ENCODE peak calls at places on chromosomes 5 and 9, in six cellular contexts. H is CD8-positive, alpha-beta T cell; Q is T-cell; Z is lung microvascular endothelial cell; X is right atrium auricular region; E is HFFc6. U is an unnamed sample.

GRCh38 chr5:132822650-132823480 is 7.6 kb downstream of the SHROOM1 start:
- DNase-seq in H (no peak), Z (no peak), X (no peak), E (no peak), Q (no peak), U (no peak)

GRCh38 chr9:18982246-18982589 is 50.8 kb downstream of the SAXO1 start:
- DNase-seq in Z (no peak), X (no peak), H (no peak), E (no peak), Q (no peak), U (no peak)

GRCh38 chr5:84239509-84239908 is 145.2 kb downstream of the EDIL3 start:
- DNase-seq in H (no peak), Z (peak), E (no peak), Q (no peak), X (no peak), U (peak)

GRCh38 chr9:122788831-122789230 is at the start of gene OR5C1:
- DNase-seq in Z (no peak), X (peak), E (no peak), H (no peak), Q (no peak), U (no peak)

GRCh38 chr5:135574493-135574892 is 4.3 kb downstream of the CXCL14 start:
- DNase-seq in Q (no peak), E (no peak), H (no peak), X (no peak), Z (no peak), U (no peak)

GRCh38 chr5:88665750-88666215 is 217.2 kb downstream of the MEF2C start:
- DNase-seq in Q (no peak), H (no peak), E (no peak), X (no peak), Z (no peak), U (no peak)

GRCh38 chr5:149940077-149940574 is 4.5 kb downstream of the PDE6A start:
- DNase-seq in Z (peak), Q (no peak), H (no peak), E (no peak), X (no peak), U (no peak)

GRCh38 chr9:103242025-103242424 is 246.9 kb downstream of the CYLC2 start:
- DNase-seq in Z (no peak), X (no peak), H (no peak), E (no peak), Q (no peak), U (peak)

GRCh38 chr9:20402273-20402875 is 219.9 kb downstream of the MLLT3 start:
- DNase-seq in Z (no peak), X (no peak), H (no peak), Q (no peak), E (no peak), U (no peak)

GRCh38 chr9:89853931-89854330 is 249.1 kb downstream of the GADD45G start:
- DNase-seq in E (no peak), Q (no peak), Z (no peak), X (peak), H (no peak), U (no peak)

GRCh38 chr5:115435776-115436712 is 108.5 kb downstream of the FEM1C start:
- DNase-seq in E (no peak), H (no peak), Q (no peak), Z (no peak), X (no peak), U (no peak)

GRCh38 chr9:107948086-107948485 is 458.5 kb upstream of the KLF4 start:
- DNase-seq in X (no peak), Z (no peak), H (no peak), Q (no peak), E (no peak), U (no peak)

GRCh38 chr9:131500939-131501541 is 1.7 kb upstream of the POMT1 start:
- DNase-seq in E (peak), Z (no peak), Q (peak), H (peak), X (no peak), U (peak)

GRCh38 chr5:21802869-21803490 is 1050.2 kb downstream of the CDH12 start:
- DNase-seq in E (peak), X (no peak), Q (no peak), Z (peak), H (no peak), U (no peak)

GRCh38 chr5:90289837-90290236 is 119.7 kb downstream of the CETN3 start:
- DNase-seq in X (no peak), E (no peak), H (no peak), Z (peak), Q (no peak), U (no peak)

GRCh38 chr5:150774145-150774544 is 4.4 kb upstream of the SMIM3 start:
- DNase-seq in X (no peak), H (no peak), Q (no peak), Z (peak), E (peak), U (peak)

GRCh38 chr9:74133921-74134320 is 363.2 kb upstream of the RORB start:
- DNase-seq in H (no peak), Q (no peak), X (no peak), Z (no peak), E (no peak), U (no peak)

GRCh38 chr5:151086905-151087360 is 6.1 kb upstream of the TNIP1 start:
- DNase-seq in Z (peak), Q (peak), X (no peak), H (peak), E (no peak), U (no peak)

GRCh38 chr9:113143432-113144227 is 7.2 kb upstream of the SLC31A2 start:
- DNase-seq in H (no peak), Q (no peak), Z (no peak), X (no peak), E (no peak), U (no peak)

GRCh38 chr9:21506910-21507795 is 25.0 kb upstream of the IFNE start:
- DNase-seq in X (no peak), E (peak), Z (peak), H (no peak), Q (no peak), U (peak)

GRCh38 chr5:159286420-159287035 is 23.4 kb downstream of the UBLCP1 start:
- DNase-seq in X (no peak), Q (no peak), H (no peak), E (peak), Z (peak), U (no peak)

GRCh38 chr9:112032009-112032408 is 135.4 kb downstream of the UGCG start:
- DNase-seq in E (no peak), Z (no peak), Q (no peak), H (no peak), X (no peak), U (no peak)

GRCh38 chr5:14383923-14384322 is 197.7 kb upstream of the OTULINL start:
- DNase-seq in Q (no peak), E (no peak), H (no peak), X (no peak), Z (peak), U (no peak)

GRCh38 chr9:111005711-111006482 is 32.4 kb downstream of the LPAR1 start:
- DNase-seq in X (no peak), E (no peak), Z (no peak), H (no peak), Q (no peak), U (no peak)

GRCh38 chr9:99559776-99560175 is 261.9 kb upstream of the NR4A3 start:
- DNase-seq in H (no peak), E (no peak), Q (no peak), Z (no peak), X (no peak), U (no peak)

GRCh38 chr5:134647750-134648424 is 698 bp upstream of the SEC24A start:
- DNase-seq in H (no peak), Q (no peak), Z (peak), X (no peak), E (peak), U (peak)

GRCh38 chr5:6725448-6725847 is 12.2 kb downstream of the TENT4A start:
- DNase-seq in H (no peak), X (no peak), Q (no peak), Z (no peak), E (no peak), U (no peak)

GRCh38 chr5:170109059-170110031 is 3.6 kb downstream of the FOXI1 start:
- DNase-seq in E (no peak), X (peak), Q (no peak), Z (no peak), H (no peak), U (no peak)

GRCh38 chr9:36765468-36766341 is 193.0 kb downstream of the MELK start:
- DNase-seq in Z (peak), E (no peak), Q (peak), X (no peak), H (peak), U (no peak)

GRCh38 chr5:140365941-140366340 is 5.9 kb downstream of the SLC4A9 start:
- DNase-seq in H (no peak), Q (no peak), E (no peak), X (no peak), Z (no peak), U (no peak)

GRCh38 chr5:159214486-159215271 is 5.3 kb upstream of the RNF145 start:
- DNase-seq in X (no peak), H (no peak), E (no peak), Z (no peak), Q (no peak), U (no peak)

GRCh38 chr5:40755093-40755406 is 711 bp downstream of the TTC33 start:
- DNase-seq in H (peak), X (peak), Z (peak), Q (peak), E (peak), U (peak)

GRCh38 chr5:72224946-72225427 is 95.1 kb downstream of the MRPS27 start:
- DNase-seq in E (peak), X (no peak), Z (no peak), H (no peak), Q (no peak), U (no peak)

GRCh38 chr9:14271078-14271673 is 42.8 kb downstream of the NFIB start:
- DNase-seq in E (no peak), X (no peak), Q (no peak), Z (peak), H (no peak), U (no peak)

GRCh38 chr9:109035684-109036423 is 22.6 kb upstream of the CTNNAL1 start:
- DNase-seq in Z (peak), X (peak), Q (no peak), H (no peak), E (peak), U (peak)

GRCh38 chr9:96450613-96451544 is 910 bp downstream of the HABP4 start:
- DNase-seq in X (no peak), Z (peak), E (no peak), H (peak), Q (peak), U (no peak)

GRCh38 chr5:38666668-38667498 is 110.4 kb upstream of the LIFR start:
- DNase-seq in Q (no peak), Z (peak), E (peak), H (no peak), X (no peak), U (peak)

GRCh38 chr5:129962506-129962905 is 58.2 kb downstream of the CHSY3 start:
- DNase-seq in X (no peak), Z (no peak), H (no peak), Q (no peak), E (no peak), U (no peak)

GRCh38 chr9:112279501-112279900 is 53.9 kb downstream of the PTBP3 start:
- DNase-seq in Z (no peak), E (no peak), H (no peak), Q (no peak), X (no peak), U (no peak)

GRCh38 chr9:14148501-14149103 is 165.3 kb downstream of the NFIB start:
- DNase-seq in X (no peak), E (no peak), Q (no peak), H (no peak), Z (no peak), U (no peak)

U was measured in HS-5.